ENCODE peak calls at places on chromosomes 5 and 9, in six cellular contexts. X is osteocyte; B is HT1080; R is cardiac muscle cell; Y is activated T-cell treated with anti-CD3 and anti-CD28 coated beads, Interleukin-2, amount 50 U/mL, for 72 hours; V is dorsolateral prefrontal cortex. F is an unnamed sample.

GRCh38 chr5:116573617-116574431 is 799 bp downstream of the SEMA6A start:
- DNase-seq in X (no peak), B (peak; percentile 8), R (peak; percentile 48), Y (no peak), V (peak; percentile 43), F (peak; percentile 17)

GRCh38 chr5:14726066-14726838 is 61.7 kb downstream of the OTULIN start:
- DNase-seq in X (no peak), B (no peak), R (no peak), Y (no peak), V (no peak), F (no peak)

GRCh38 chr5:25862276-25862675 is 1176.1 kb downstream of the CDH9 start:
- DNase-seq in X (no peak), B (no peak), R (no peak), Y (no peak), V (no peak), F (no peak)

GRCh38 chr5:75856056-75856455 is 138.8 kb upstream of the POC5 start:
- DNase-seq in X (no peak), B (no peak), R (no peak), Y (no peak), V (no peak), F (no peak)

GRCh38 chr9:14752871-14753270 is 30.3 kb upstream of the CER1 start:
- DNase-seq in X (no peak), B (no peak), R (no peak), Y (no peak), V (no peak), F (peak; percentile 20)

GRCh38 chr9:87076825-87077224 is 129.5 kb upstream of the GAS1 start:
- DNase-seq in X (no peak), B (no peak), R (no peak), Y (no peak), V (no peak), F (no peak)

GRCh38 chr9:90024419-90024818 is 419.6 kb downstream of the GADD45G start:
- DNase-seq in X (no peak), B (no peak), R (no peak), Y (no peak), V (no peak), F (no peak)

GRCh38 chr9:131484051-131484445 is 18.7 kb upstream of the POMT1 start:
- DNase-seq in X (no peak), B (no peak), R (no peak), Y (no peak), V (no peak), F (no peak)

GRCh38 chr9:91714020-91714721 is 235.9 kb downstream of the ROR2 start:
- DNase-seq in X (no peak), B (no peak), R (peak; percentile 52), Y (peak; percentile 31), V (no peak), F (peak; percentile 17)

GRCh38 chr5:1312993-1313833 is 18.3 kb upstream of the TERT start:
- DNase-seq in X (peak; percentile 80), B (peak; percentile 35), R (no peak), Y (peak; percentile 45), V (peak; percentile 18), F (no peak)

GRCh38 chr5:177336112-177336511 is 15.4 kb downstream of the LMAN2 start:
- DNase-seq in X (no peak), B (peak; percentile 49), R (peak; percentile 7), Y (peak; percentile 40), V (no peak), F (peak; percentile 31)

GRCh38 chr9:131122158-131122557 is 3.2 kb upstream of the NUP214 start:
- DNase-seq in X (no peak), B (no peak), R (no peak), Y (no peak), V (no peak), F (no peak)

GRCh38 chr5:138241688-138242547 is 28.8 kb upstream of the CDC23 start:
- DNase-seq in X (no peak), B (no peak), R (peak; percentile 35), Y (peak; percentile 5), V (no peak), F (peak; percentile 42)

GRCh38 chr5:172777381-172778222 is 6.6 kb upstream of the DUSP1 start:
- DNase-seq in X (peak; percentile 92), B (peak; percentile 94), R (no peak), Y (peak; percentile 91), V (no peak), F (peak; percentile 56)

GRCh38 chr9:69218166-69218565 is 44.1 kb downstream of the TJP2 start:
- DNase-seq in X (no peak), B (no peak), R (no peak), Y (no peak), V (no peak), F (no peak)

GRCh38 chr5:178123987-178124925 is 6.6 kb upstream of the RMND5B start:
- DNase-seq in X (no peak), B (no peak), R (no peak), Y (no peak), V (no peak), F (no peak)

GRCh38 chr5:670396-671270 is 22.5 kb downstream of the TPPP start:
- DNase-seq in X (no peak), B (no peak), R (no peak), Y (no peak), V (no peak), F (no peak)

GRCh38 chr9:109568568-109569210 is 70.6 kb upstream of the PTPN3 start:
- DNase-seq in X (no peak), B (no peak), R (no peak), Y (no peak), V (no peak), F (no peak)

GRCh38 chr5:61053937-61054336 is 108.3 kb downstream of the SMIM15 start:
- DNase-seq in X (no peak), B (no peak), R (no peak), Y (no peak), V (no peak), F (no peak)

GRCh38 chr5:111043712-111044506 is 27.6 kb upstream of the TSLP start:
- DNase-seq in X (no peak), B (peak; percentile 84), R (peak; percentile 2), Y (no peak), V (no peak), F (no peak)

GRCh38 chr5:172745836-172746235 is 25.2 kb downstream of the DUSP1 start:
- DNase-seq in X (no peak), B (no peak), R (no peak), Y (no peak), V (no peak), F (no peak)

GRCh38 chr5:65480306-65480865 is 1.3 kb downstream of the ADAMTS6 start:
- DNase-seq in X (no peak), B (peak; percentile 76), R (peak; percentile 62), Y (peak; percentile 42), V (peak; percentile 48), F (peak; percentile 91)

GRCh38 chr9:134052491-134052890 is 15.3 kb downstream of the BRD3 start:
- DNase-seq in X (no peak), B (no peak), R (no peak), Y (no peak), V (no peak), F (no peak)

GRCh38 chr9:114856210-114856941 is 50.5 kb upstream of the TNFSF15 start:
- DNase-seq in X (no peak), B (no peak), R (no peak), Y (no peak), V (no peak), F (no peak)

GRCh38 chr5:463952-464351 is 21.0 kb downstream of the EXOC3 start:
- DNase-seq in X (no peak), B (no peak), R (no peak), Y (peak; percentile 71), V (no peak), F (no peak)

GRCh38 chr5:127098246-127098645 is 24.9 kb upstream of the C5orf63 start:
- DNase-seq in X (no peak), B (no peak), R (no peak), Y (no peak), V (no peak), F (no peak)

GRCh38 chr5:144864113-144864512 is 693.4 kb downstream of the KCTD16 start:
- DNase-seq in X (no peak), B (no peak), R (no peak), Y (no peak), V (no peak), F (no peak)

GRCh38 chr9:128254855-128255759 is 20.7 kb downstream of the GOLGA2 start:
- DNase-seq in X (peak; percentile 91), B (peak; percentile 40), R (peak; percentile 88), Y (peak; percentile 64), V (peak; percentile 58), F (peak; percentile 53)

GRCh38 chr9:106947501-106947900 is 84.5 kb downstream of the ZNF462 start:
- DNase-seq in X (no peak), B (no peak), R (no peak), Y (no peak), V (no peak), F (no peak)

GRCh38 chr9:135791431-135792267 is 89.7 kb downstream of the KCNT1 start:
- DNase-seq in X (no peak), B (no peak), R (no peak), Y (no peak), V (no peak), F (no peak)

GRCh38 chr9:19161257-19162025 is 34.1 kb upstream of the PLIN2 start:
- DNase-seq in X (no peak), B (peak; percentile 98), R (no peak), Y (peak; percentile 52), V (no peak), F (peak; percentile 82)